ENCODE peak calls at places on chromosomes 2 and 18, in nine cellular contexts. One of them, this sample, is unnamed.

GRCh38 chr2:190344275-190344827 is 962 bp downstream of the INPP1 start:
- DNase-seq in thoracic aorta: no peak
- DNase-seq in CD4-positive, alpha-beta T cell: no peak
- DNase-seq in psoas muscle: peak
- DNase-seq in RWPE1: peak
- DNase-seq in HFF-Myc: no peak
- DNase-seq in nephron progenitor cell: no peak
- DNase-seq in astrocyte: no peak
- DNase-seq in heart left ventricle: peak
- DNase-seq in this sample: no peak

GRCh38 chr2:40680547-40680946 is 228.7 kb upstream of the SLC8A1 start:
- DNase-seq in thoracic aorta: no peak
- DNase-seq in CD4-positive, alpha-beta T cell: no peak
- DNase-seq in psoas muscle: no peak
- DNase-seq in RWPE1: no peak
- DNase-seq in HFF-Myc: no peak
- DNase-seq in nephron progenitor cell: no peak
- DNase-seq in astrocyte: no peak
- DNase-seq in heart left ventricle: no peak
- DNase-seq in this sample: no peak

GRCh38 chr18:32469190-32469611 is 1.5 kb downstream of the GAREM1 start:
- DNase-seq in thoracic aorta: no peak
- DNase-seq in CD4-positive, alpha-beta T cell: no peak
- DNase-seq in psoas muscle: peak
- DNase-seq in RWPE1: no peak
- DNase-seq in HFF-Myc: no peak
- DNase-seq in nephron progenitor cell: peak
- DNase-seq in astrocyte: peak
- DNase-seq in heart left ventricle: peak
- DNase-seq in this sample: no peak

GRCh38 chr18:43303376-43303775 is 26.1 kb upstream of the SYT4 start:
- DNase-seq in thoracic aorta: no peak
- DNase-seq in CD4-positive, alpha-beta T cell: no peak
- DNase-seq in psoas muscle: no peak
- DNase-seq in RWPE1: no peak
- DNase-seq in HFF-Myc: no peak
- DNase-seq in nephron progenitor cell: no peak
- DNase-seq in astrocyte: no peak
- DNase-seq in heart left ventricle: no peak
- DNase-seq in this sample: no peak

GRCh38 chr2:71428472-71429383 is 24.6 kb upstream of the DYSF start:
- DNase-seq in thoracic aorta: no peak
- DNase-seq in CD4-positive, alpha-beta T cell: no peak
- DNase-seq in psoas muscle: no peak
- DNase-seq in RWPE1: no peak
- DNase-seq in HFF-Myc: no peak
- DNase-seq in nephron progenitor cell: no peak
- DNase-seq in astrocyte: no peak
- DNase-seq in heart left ventricle: no peak
- DNase-seq in this sample: no peak

GRCh38 chr2:54454922-54455583 is 1.1 kb upstream of the SPTBN1 start:
- DNase-seq in thoracic aorta: no peak
- DNase-seq in CD4-positive, alpha-beta T cell: no peak
- DNase-seq in psoas muscle: peak
- DNase-seq in RWPE1: no peak
- DNase-seq in HFF-Myc: no peak
- DNase-seq in nephron progenitor cell: peak
- DNase-seq in astrocyte: no peak
- DNase-seq in heart left ventricle: no peak
- DNase-seq in this sample: no peak

GRCh38 chr2:142290931-142291330 is 160.1 kb upstream of the LRP1B start:
- DNase-seq in thoracic aorta: no peak
- DNase-seq in CD4-positive, alpha-beta T cell: no peak
- DNase-seq in psoas muscle: no peak
- DNase-seq in RWPE1: no peak
- DNase-seq in HFF-Myc: no peak
- DNase-seq in nephron progenitor cell: no peak
- DNase-seq in astrocyte: peak
- DNase-seq in heart left ventricle: no peak
- DNase-seq in this sample: no peak

GRCh38 chr18:23172981-23173380 is 37.7 kb downstream of the CABLES1 start:
- DNase-seq in thoracic aorta: no peak
- DNase-seq in CD4-positive, alpha-beta T cell: no peak
- DNase-seq in psoas muscle: no peak
- DNase-seq in RWPE1: no peak
- DNase-seq in HFF-Myc: no peak
- DNase-seq in nephron progenitor cell: no peak
- DNase-seq in astrocyte: no peak
- DNase-seq in heart left ventricle: no peak
- DNase-seq in this sample: no peak

GRCh38 chr2:72116081-72116533 is 31.6 kb downstream of the CYP26B1 start:
- DNase-seq in thoracic aorta: no peak
- DNase-seq in CD4-positive, alpha-beta T cell: no peak
- DNase-seq in psoas muscle: no peak
- DNase-seq in RWPE1: no peak
- DNase-seq in HFF-Myc: no peak
- DNase-seq in nephron progenitor cell: no peak
- DNase-seq in astrocyte: no peak
- DNase-seq in heart left ventricle: no peak
- DNase-seq in this sample: no peak

GRCh38 chr2:17604050-17604449 is 63.6 kb downstream of the VSNL1 start:
- DNase-seq in thoracic aorta: no peak
- DNase-seq in CD4-positive, alpha-beta T cell: no peak
- DNase-seq in psoas muscle: no peak
- DNase-seq in RWPE1: no peak
- DNase-seq in HFF-Myc: no peak
- DNase-seq in nephron progenitor cell: no peak
- DNase-seq in astrocyte: no peak
- DNase-seq in heart left ventricle: no peak
- DNase-seq in this sample: no peak

GRCh38 chr2:101773137-101773536 is 75.6 kb downstream of the MAP4K4 start:
- DNase-seq in thoracic aorta: no peak
- DNase-seq in CD4-positive, alpha-beta T cell: no peak
- DNase-seq in psoas muscle: no peak
- DNase-seq in RWPE1: no peak
- DNase-seq in HFF-Myc: no peak
- DNase-seq in nephron progenitor cell: no peak
- DNase-seq in astrocyte: no peak
- DNase-seq in heart left ventricle: no peak
- DNase-seq in this sample: no peak

DNA sequence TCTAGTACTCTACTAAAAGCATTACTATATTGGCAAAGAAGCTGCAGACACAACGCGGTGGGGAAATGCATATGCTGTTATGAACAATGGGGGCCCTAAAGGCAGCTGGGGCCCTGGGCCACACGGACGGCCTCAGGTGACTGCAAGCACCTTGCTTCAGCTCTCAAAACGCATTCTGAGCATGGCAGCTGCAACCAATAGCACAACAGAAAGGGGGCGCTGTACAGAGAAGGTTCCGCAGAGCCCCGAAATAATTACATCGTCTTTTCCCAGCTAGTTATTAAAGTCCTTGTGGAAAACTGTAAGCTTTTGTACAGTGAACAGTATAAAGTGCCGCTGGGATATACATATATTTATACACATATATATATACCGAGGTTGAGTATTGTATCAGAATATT is 45.3 kb upstream of the PXDN start:
- DNase-seq in thoracic aorta: no peak
- DNase-seq in CD4-positive, alpha-beta T cell: no peak
- DNase-seq in psoas muscle: no peak
- DNase-seq in RWPE1: no peak
- DNase-seq in HFF-Myc: no peak
- DNase-seq in nephron progenitor cell: no peak
- DNase-seq in astrocyte: no peak
- DNase-seq in heart left ventricle: no peak
- DNase-seq in this sample: no peak
- TF ChIP-seq CTCF in thoracic aorta: no peak
- TF ChIP-seq CTCF in CD4-positive, alpha-beta T cell: no peak
- TF ChIP-seq CTCF in psoas muscle: no peak
- TF ChIP-seq CTCF in RWPE1: no peak
- TF ChIP-seq CTCF in HFF-Myc: peak
- TF ChIP-seq CTCF in nephron progenitor cell: no peak
- TF ChIP-seq CTCF in astrocyte: no peak
- TF ChIP-seq CTCF in heart left ventricle: no peak
- TF ChIP-seq CTCF in this sample: peak

GRCh38 chr2:215489288-215489848 is 53.5 kb upstream of the FN1 start:
- DNase-seq in thoracic aorta: no peak
- DNase-seq in CD4-positive, alpha-beta T cell: no peak
- DNase-seq in psoas muscle: no peak
- DNase-seq in RWPE1: no peak
- DNase-seq in HFF-Myc: no peak
- DNase-seq in nephron progenitor cell: no peak
- DNase-seq in astrocyte: no peak
- DNase-seq in heart left ventricle: no peak
- DNase-seq in this sample: no peak
- TF ChIP-seq CTCF in thoracic aorta: no peak
- TF ChIP-seq CTCF in CD4-positive, alpha-beta T cell: no peak
- TF ChIP-seq CTCF in psoas muscle: no peak
- TF ChIP-seq CTCF in RWPE1: no peak
- TF ChIP-seq CTCF in HFF-Myc: no peak
- TF ChIP-seq CTCF in nephron progenitor cell: no peak
- TF ChIP-seq CTCF in astrocyte: no peak
- TF ChIP-seq CTCF in heart left ventricle: no peak
- TF ChIP-seq CTCF in this sample: no peak

GRCh38 chr2:66445781-66446177 is 10.9 kb downstream of the MEIS1 start:
- DNase-seq in thoracic aorta: no peak
- DNase-seq in CD4-positive, alpha-beta T cell: no peak
- DNase-seq in psoas muscle: no peak
- DNase-seq in RWPE1: no peak
- DNase-seq in HFF-Myc: no peak
- DNase-seq in nephron progenitor cell: peak
- DNase-seq in astrocyte: no peak
- DNase-seq in heart left ventricle: no peak
- DNase-seq in this sample: no peak
- TF ChIP-seq CTCF in thoracic aorta: peak
- TF ChIP-seq CTCF in CD4-positive, alpha-beta T cell: no peak
- TF ChIP-seq CTCF in psoas muscle: no peak
- TF ChIP-seq CTCF in RWPE1: no peak
- TF ChIP-seq CTCF in HFF-Myc: no peak
- TF ChIP-seq CTCF in nephron progenitor cell: no peak
- TF ChIP-seq CTCF in astrocyte: no peak
- TF ChIP-seq CTCF in heart left ventricle: no peak
- TF ChIP-seq CTCF in this sample: no peak

DNA sequence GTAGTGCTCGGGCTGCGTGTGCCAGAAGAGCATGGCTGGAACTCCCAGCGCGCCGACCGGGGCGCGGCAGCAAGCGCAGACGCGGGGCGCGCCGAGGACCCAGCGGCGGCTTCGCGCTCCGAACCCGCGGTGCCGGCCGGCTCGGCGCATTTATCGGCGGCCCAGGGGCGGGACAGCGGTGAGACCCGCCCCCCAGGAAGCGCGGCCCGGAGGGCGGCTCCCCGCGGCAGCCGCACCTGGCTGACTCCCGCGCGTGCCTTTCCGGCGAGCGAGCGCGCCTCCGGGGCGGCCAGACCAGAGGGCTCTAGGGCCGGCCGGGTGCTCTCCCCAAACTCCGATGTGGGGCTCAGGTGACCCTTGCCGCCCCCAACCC is at the start of gene TFCP2L1:
- DNase-seq in thoracic aorta: no peak
- DNase-seq in CD4-positive, alpha-beta T cell: no peak
- DNase-seq in psoas muscle: no peak
- DNase-seq in RWPE1: peak
- DNase-seq in HFF-Myc: no peak
- DNase-seq in nephron progenitor cell: peak
- DNase-seq in astrocyte: no peak
- DNase-seq in heart left ventricle: no peak
- DNase-seq in this sample: no peak
- TF ChIP-seq CTCF in thoracic aorta: no peak
- TF ChIP-seq CTCF in CD4-positive, alpha-beta T cell: no peak
- TF ChIP-seq CTCF in psoas muscle: no peak
- TF ChIP-seq CTCF in RWPE1: no peak
- TF ChIP-seq CTCF in HFF-Myc: no peak
- TF ChIP-seq CTCF in nephron progenitor cell: no peak
- TF ChIP-seq CTCF in astrocyte: no peak
- TF ChIP-seq CTCF in heart left ventricle: no peak
- TF ChIP-seq CTCF in this sample: no peak

This sample was measured in CD14-positive monocyte.